ENCODE peak calls at places on chromosomes 5 and 9, in seven cellular contexts. W is heart left ventricle, C is tibial artery, Z is right cardiac atrium, T is coronary artery, V is fibroblast of lung, Q is left ventricle myocardium inferior. J is an unnamed sample.

GRCh38 chr5:142426676-142427364 is 102.0 kb upstream of the SPRY4 start:
- DNase-seq in W (peak; percentile 35), C (no peak), Z (no peak), T (no peak), V (no peak), Q (no peak), J (no peak)

GRCh38 chr5:69503144-69503488 is 10.5 kb downstream of the OCLN start:
- DNase-seq in W (no peak), C (no peak), Z (no peak), T (no peak), V (no peak), Q (no peak), J (no peak)

GRCh38 chr9:92385953-92386352 is 18.4 kb downstream of the OGN start:
- DNase-seq in W (no peak), C (no peak), Z (no peak), T (no peak), V (no peak), Q (no peak), J (no peak)

GRCh38 chr9:115198018-115198417 is 80.1 kb upstream of the TNC start:
- DNase-seq in W (peak; percentile 79), C (peak; percentile 67), Z (peak; percentile 26), T (no peak), V (peak; percentile 60), Q (peak; percentile 28), J (no peak)

GRCh38 chr9:114855488-114855887 is 49.6 kb upstream of the TNFSF15 start:
- DNase-seq in W (no peak), C (no peak), Z (no peak), T (no peak), V (no peak), Q (no peak), J (no peak)

GRCh38 chr9:115604831-115605483 is 487.0 kb upstream of the TNC start:
- DNase-seq in W (peak; percentile 30), C (no peak), Z (peak; percentile 23), T (no peak), V (peak; percentile 89), Q (no peak), J (no peak)

GRCh38 chr9:77922587-77922986 is 109.0 kb downstream of the GNAQ start:
- DNase-seq in W (no peak), C (no peak), Z (no peak), T (no peak), V (no peak), Q (no peak), J (no peak)

GRCh38 chr9:16664211-16664610 is 206.3 kb downstream of the BNC2 start:
- DNase-seq in W (no peak), C (no peak), Z (no peak), T (no peak), V (no peak), Q (no peak), J (no peak)

GRCh38 chr9:131999692-132000551 is 79.7 kb downstream of the MED27 start:
- DNase-seq in W (no peak), C (no peak), Z (no peak), T (no peak), V (peak; percentile 68), Q (no peak), J (no peak)

GRCh38 chr9:111851536-111851935 is 45.1 kb upstream of the UGCG start:
- DNase-seq in W (no peak), C (no peak), Z (no peak), T (no peak), V (no peak), Q (no peak), J (peak; percentile 44)

GRCh38 chr5:121171834-121172233 is 679.8 kb upstream of the FTMT start:
- DNase-seq in W (no peak), C (no peak), Z (no peak), T (no peak), V (peak; percentile 31), Q (no peak), J (no peak)

GRCh38 chr5:181188700-181189362 is 16.2 kb downstream of the TRIM7 start:
- DNase-seq in W (peak; percentile 66), C (peak; percentile 85), Z (peak; percentile 61), T (peak; percentile 89), V (peak; percentile 81), Q (peak; percentile 57), J (no peak)

GRCh38 chr9:132181796-132182521 is 20.1 kb downstream of the NTNG2 start:
- DNase-seq in W (peak; percentile 83), C (no peak), Z (peak; percentile 81), T (no peak), V (no peak), Q (peak; percentile 58), J (no peak)

GRCh38 chr5:83337453-83338035 is 134.0 kb upstream of the VCAN start:
- DNase-seq in W (no peak), C (no peak), Z (peak; percentile 18), T (no peak), V (no peak), Q (no peak), J (no peak)

GRCh38 chr9:35691757-35692301 is 2.1 kb upstream of the TPM2 start:
- DNase-seq in W (peak; percentile 24), C (peak; percentile 55), Z (no peak), T (no peak), V (no peak), Q (no peak), J (no peak)

GRCh38 chr5:132013711-132014110 is 2.3 kb upstream of the ACSL6 start:
- DNase-seq in W (no peak), C (no peak), Z (no peak), T (peak; percentile 54), V (no peak), Q (no peak), J (no peak)

GRCh38 chr9:131744171-131744714 is 4.4 kb upstream of the RAPGEF1 start:
- DNase-seq in W (no peak), C (no peak), Z (no peak), T (no peak), V (no peak), Q (no peak), J (peak; percentile 69)

GRCh38 chr9:8859416-8859815 is 1059.8 kb upstream of the DMAC1 start:
- DNase-seq in W (no peak), C (no peak), Z (no peak), T (no peak), V (no peak), Q (no peak), J (no peak)

GRCh38 chr5:101142102-101142501 is 239.0 kb upstream of the ST8SIA4 start:
- DNase-seq in W (no peak), C (no peak), Z (no peak), T (no peak), V (no peak), Q (no peak), J (no peak)
- H3K4me3 ChIP-seq in W (no peak overlapping the region), C (no peak overlapping the region), Z (no peak overlapping the region), T (no peak overlapping the region), V (no peak overlapping the region), Q (no peak overlapping the region), J (no peak overlapping the region)

GRCh38 chr5:79859588-79859987 is 131.5 kb downstream of the MTX3 start:
- DNase-seq in W (no peak), C (no peak), Z (no peak), T (no peak), V (no peak), Q (no peak), J (no peak)

GRCh38 chr5:79856456-79857055 is 134.5 kb downstream of the MTX3 start:
- DNase-seq in W (no peak), C (no peak), Z (no peak), T (peak; percentile 55), V (no peak), Q (no peak), J (no peak)

GRCh38 chr5:79853676-79854418 is 137.2 kb downstream of the MTX3 start:
- DNase-seq in W (no peak), C (no peak), Z (no peak), T (peak; percentile 40), V (no peak), Q (no peak), J (no peak)

GRCh38 chr5:79858097-79858723 is 132.9 kb downstream of the MTX3 start:
- DNase-seq in W (peak; percentile 73), C (peak; percentile 68), Z (peak; percentile 70), T (no peak), V (peak; percentile 62), Q (peak; percentile 74), J (peak; percentile 35)

DNA sequence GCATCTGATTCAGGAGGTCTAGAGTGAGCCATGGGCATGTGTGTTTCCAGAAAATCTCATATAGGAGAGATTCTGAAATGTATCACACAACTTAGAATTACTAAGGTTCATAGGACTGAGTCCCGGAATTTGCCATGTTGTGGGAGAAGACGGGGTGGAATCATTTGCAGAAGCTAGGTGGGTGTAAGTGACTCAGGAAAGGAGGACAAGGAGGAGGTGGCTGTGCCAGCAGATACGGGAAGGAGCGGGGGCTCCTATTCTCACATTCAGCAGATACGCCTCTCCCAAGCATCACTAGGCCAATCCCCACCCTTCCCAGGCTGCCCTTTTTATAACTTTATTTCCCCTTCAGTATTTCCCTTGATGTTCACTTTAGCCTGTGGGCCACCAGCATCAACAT is 133.4 kb downstream of the MTX3 start:
- DNase-seq in W (no peak), C (no peak), Z (no peak), T (no peak), V (no peak), Q (no peak), J (no peak)
- H3K4me3 ChIP-seq in W (no peak overlapping the region), C (no peak overlapping the region), Z (no peak overlapping the region), T (no peak overlapping the region), V (no peak overlapping the region), Q (no peak overlapping the region), J (no peak overlapping the region)

GRCh38 chr5:42813533-42813932 is 1.8 kb upstream of the SELENOP start:
- DNase-seq in W (no peak), C (no peak), Z (no peak), T (no peak), V (no peak), Q (no peak), J (no peak)

GRCh38 chr5:42812620-42813019 is 928 bp upstream of the SELENOP start:
- DNase-seq in W (no peak), C (no peak), Z (no peak), T (no peak), V (no peak), Q (no peak), J (no peak)

GRCh38 chr5:42808888-42809611 is 2.6 kb downstream of the SELENOP start:
- DNase-seq in W (no peak), C (no peak), Z (no peak), T (no peak), V (no peak), Q (no peak), J (no peak)

GRCh38 chr5:42810905-42811590 is 644 bp downstream of the SELENOP start:
- DNase-seq in W (no peak), C (no peak), Z (no peak), T (no peak), V (peak; percentile 33), Q (no peak), J (no peak)

GRCh38 chr5:42811591-42812392 is at the start of gene SELENOP:
- DNase-seq in W (peak; percentile 56), C (peak; percentile 67), Z (peak; percentile 43), T (no peak), V (peak; percentile 94), Q (no peak), J (no peak)
- H3K4me3 ChIP-seq in W (peak within 1 kb of the TSS; percentile 69), C (peak within 1 kb of the TSS; percentile 42), Z (peak within 1 kb of the TSS; percentile 100), T (peak within 1 kb of the TSS; percentile 66), V (peak within 1 kb of the TSS; percentile 75), Q (peak within 1 kb of the TSS; percentile 70), J (no peak within 1 kb of the TSS)

DNA sequence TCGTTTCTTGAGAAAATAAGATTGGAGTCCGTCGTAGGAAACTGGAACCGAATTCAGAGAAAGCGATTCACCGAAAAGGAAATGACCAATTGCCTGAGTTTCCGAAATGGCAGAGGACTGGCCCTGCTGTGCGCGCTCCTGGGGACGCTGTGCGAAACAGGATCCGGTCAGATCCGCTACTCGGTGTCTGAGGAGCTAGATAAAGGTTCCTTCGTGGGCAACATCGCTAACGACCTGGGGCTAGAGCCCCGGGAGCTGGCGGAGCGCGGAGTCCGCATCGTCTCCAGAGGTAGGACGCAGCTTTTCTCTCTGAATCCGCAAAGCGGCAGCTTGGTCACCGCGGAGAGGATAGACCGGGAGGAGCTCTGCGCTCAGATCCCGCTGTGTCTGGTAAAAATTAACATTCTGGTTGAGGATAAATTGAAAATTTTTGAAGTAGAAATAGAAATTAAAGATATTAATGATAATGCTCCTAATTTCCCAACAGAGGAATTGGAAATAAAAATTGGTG is 379 bp downstream of the PCDHGA3 start:
- DNase-seq in W (no peak), C (no peak), Z (no peak), T (no peak), V (no peak), Q (no peak), J (no peak)
- H3K4me3 ChIP-seq in W (peak overlapping the region; percentile 45), C (peak overlapping the region; percentile 5), Z (peak overlapping the region; percentile 42), T (peak overlapping the region; percentile 21), V (peak overlapping the region; percentile 44), Q (peak overlapping the region; percentile 65), J (no peak overlapping the region)

J was measured in HL-60.